ENCODE peak calls at places on chromosome 7, in four cellular contexts. C is activated CD8-positive, alpha-beta memory T cell treated with anti-CD3 and anti-CD28 coated beads for 24 hours; F is activated naive CD4-positive, alpha-beta T cell treated with anti-CD3 and anti-CD28 coated beads for 36 hours; P is LHCN-M2. M is an unnamed sample.

GRCh38 chr7:135959655-135960363 is 17.4 kb downstream of the MTPN start:
- DNase-seq in C (no peak), F (no peak), P (no peak), M (no peak)

GRCh38 chr7:92206672-92207071 is 27.7 kb upstream of the LRRD1 start:
- DNase-seq in C (no peak), F (no peak), P (no peak), M (no peak)

GRCh38 chr7:93011351-93012294 is 106.2 kb downstream of the SAMD9 start:
- DNase-seq in C (no peak), F (no peak), P (peak), M (no peak)

GRCh38 chr7:88202278-88202677 is 17.6 kb downstream of the SRI start:
- DNase-seq in C (no peak), F (no peak), P (no peak), M (no peak)

GRCh38 chr7:1108264-1108920 is 20.5 kb downstream of the GPER1 start:
- DNase-seq in C (no peak), F (no peak), P (no peak), M (no peak)

GRCh38 chr7:108808556-108808955 is 238.9 kb downstream of the DNAJB9 start:
- DNase-seq in C (no peak), F (no peak), P (no peak), M (no peak)

GRCh38 chr7:52463341-52463740 is 572.1 kb upstream of the POM121L12 start:
- DNase-seq in C (no peak), F (no peak), P (no peak), M (no peak)

GRCh38 chr7:6505685-6506559 is 45.3 kb downstream of the GRID2IP start:
- DNase-seq in C (no peak), F (no peak), P (no peak), M (no peak)